ENCODE peak calls at places on chromosomes 6 and 20, in four cellular contexts. K is A549, R is HepG2, N is GM12878. P is an unnamed sample.

GRCh38 chr20:47493175-47493953 is 8.3 kb upstream of the NCOA3 start:
- DNase-seq in K (peak), R (peak), N (no peak), P (peak)

GRCh38 chr20:6157345-6157744 is 34.5 kb upstream of the FERMT1 start:
- DNase-seq in K (no peak), R (no peak), N (no peak), P (no peak)

GRCh38 chr6:2799936-2800527 is 34.8 kb downstream of the WRNIP1 start:
- DNase-seq in K (no peak), R (no peak), N (no peak), P (no peak)

GRCh38 chr6:144283781-144284473 is 1.2 kb upstream of the UTRN start:
- DNase-seq in K (peak), R (no peak), N (no peak), P (no peak)

GRCh38 chr20:44209691-44210421 is 715 bp downstream of the OSER1 start:
- DNase-seq in K (no peak), R (no peak), N (no peak), P (peak)

GRCh38 chr6:42217165-42217522 is 517 bp downstream of the MRPS10 start:
- DNase-seq in K (no peak), R (no peak), N (no peak), P (no peak)

GRCh38 chr6:95518630-95519227 is 58.6 kb upstream of the MANEA start:
- DNase-seq in K (no peak), R (no peak), N (no peak), P (no peak)

GRCh38 chr6:167847936-167848335 is 21.2 kb downstream of the AFDN start:
- DNase-seq in K (no peak), R (no peak), N (no peak), P (no peak)

GRCh38 chr20:7744411-7744810 is 195.8 kb downstream of the HAO1 start:
- DNase-seq in K (no peak), R (no peak), N (no peak), P (no peak)

GRCh38 chr6:155200012-155200411 is 63.8 kb upstream of the CLDN20 start:
- DNase-seq in K (no peak), R (no peak), N (no peak), P (no peak)

GRCh38 chr6:2688416-2689064 is 62.2 kb downstream of the MYLK4 start:
- DNase-seq in K (peak), R (peak), N (no peak), P (no peak)

GRCh38 chr20:46954490-46955038 is 59.9 kb downstream of the EYA2 start:
- DNase-seq in K (peak), R (no peak), N (no peak), P (no peak)

GRCh38 chr6:97630592-97630991 is 347.6 kb upstream of the MMS22L start:
- DNase-seq in K (no peak), R (no peak), N (no peak), P (no peak)

GRCh38 chr6:41706876-41707564 is 28.4 kb downstream of the TFEB start:
- DNase-seq in K (no peak), R (no peak), N (no peak), P (no peak)

GRCh38 chr6:143223895-143224294 is 163.2 kb downstream of the AIG1 start:
- DNase-seq in K (no peak), R (peak), N (no peak), P (no peak)

GRCh38 chr20:45041464-45042337 is 59.2 kb downstream of the KCNS1 start:
- DNase-seq in K (no peak), R (no peak), N (no peak), P (no peak)

GRCh38 chr6:36958775-36959554 is 4.4 kb downstream of the PI16 start:
- DNase-seq in K (no peak), R (no peak), N (no peak), P (no peak)

GRCh38 chr6:138945354-138945753 is 42.7 kb downstream of the REPS1 start:
- DNase-seq in K (peak), R (peak), N (no peak), P (peak)

GRCh38 chr20:59958626-59959025 is 403 bp downstream of the CDH26 start:
- DNase-seq in K (no peak), R (no peak), N (no peak), P (no peak)

GRCh38 chr20:21125072-21125848 is 622 bp upstream of the KIZ start:
- DNase-seq in K (peak), R (peak), N (no peak), P (peak)

GRCh38 chr6:118893095-118893881 is 664 bp upstream of the ASF1A start:
- DNase-seq in K (no peak), R (peak), N (no peak), P (no peak)

GRCh38 chr6:26553739-26554668 is 15.8 kb downstream of the HMGN4 start:
- DNase-seq in K (no peak), R (peak), N (no peak), P (no peak)

GRCh38 chr20:63860325-63861051 is 810 bp upstream of the ABHD16B start:
- DNase-seq in K (no peak), R (no peak), N (no peak), P (no peak)

GRCh38 chr6:168370310-168370991 is 50.9 kb upstream of the DACT2 start:
- DNase-seq in K (peak), R (peak), N (no peak), P (peak)

GRCh38 chr6:26304213-26305096 is 60.5 kb upstream of the BTN3A2 start:
- DNase-seq in K (no peak), R (no peak), N (no peak), P (no peak)

GRCh38 chr20:20699144-20699543 is 13.3 kb downstream of the RALGAPA2 start:
- DNase-seq in K (no peak), R (peak), N (no peak), P (no peak)

GRCh38 chr20:62751551-62752150 is 43.0 kb downstream of the NTSR1 start:
- DNase-seq in K (no peak), R (no peak), N (no peak), P (no peak)

GRCh38 chr20:36384022-36384619 is 78.0 kb downstream of the DLGAP4 start:
- DNase-seq in K (no peak), R (peak), N (no peak), P (no peak)

DNA sequence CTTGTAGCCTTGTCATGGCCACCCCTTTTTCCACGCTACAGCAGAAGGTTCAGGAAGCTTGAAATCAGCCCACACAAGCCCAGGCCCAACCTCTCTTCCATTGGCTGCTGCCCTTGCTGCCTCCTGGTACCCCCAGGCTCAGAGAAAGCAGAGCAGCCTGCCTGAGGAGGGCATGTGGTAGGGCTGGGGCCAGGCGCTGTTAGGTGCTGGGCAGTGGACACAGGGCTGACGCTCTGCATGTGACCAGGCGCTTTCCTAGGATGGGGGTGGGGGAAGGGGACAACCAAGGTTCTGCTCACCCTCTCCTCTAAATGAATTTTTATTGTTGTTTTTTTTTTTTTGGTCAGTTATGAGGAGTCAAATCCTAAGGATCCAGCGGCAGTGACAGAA is 36.3 kb upstream of the ID1 start:
- DNase-seq in K (no peak), R (no peak), N (no peak), P (peak)
- TF ChIP-seq PBX3 in K (no peak), R (no peak), N (no peak), P (no peak)

DNA sequence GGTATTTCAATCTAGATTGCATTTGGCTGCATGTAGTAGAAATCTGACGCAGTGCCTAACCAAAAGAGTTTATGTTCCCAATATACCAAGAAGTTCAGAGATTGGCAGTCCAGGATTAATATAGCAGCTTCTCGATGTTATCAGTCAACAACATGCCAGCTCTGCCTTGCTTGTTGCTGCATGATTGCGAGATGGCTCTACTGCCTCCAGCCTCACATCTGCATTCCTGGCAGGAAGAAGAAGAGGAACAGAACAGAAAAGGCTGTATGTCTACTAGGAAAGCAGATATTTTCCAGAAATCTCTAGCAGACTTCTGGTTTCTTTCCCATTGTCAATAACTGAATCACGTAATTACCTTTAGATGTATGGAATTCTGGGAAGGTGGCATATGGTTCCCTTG is 60.8 kb downstream of the SLC35D3 start:
- DNase-seq in K (no peak), R (no peak), N (no peak), P (peak)
- TF ChIP-seq PBX3 in K (no peak), R (no peak), N (no peak), P (no peak)

GRCh38 chr6:156658186-156658585 is 119.0 kb upstream of the ARID1B start:
- DNase-seq in K (no peak), R (no peak), N (no peak), P (no peak)
- TF ChIP-seq PBX3 in K (no peak), R (no peak), N (no peak), P (no peak)

GRCh38 chr6:160398674-160399271 is 50.6 kb downstream of the SLC22A3 start:
- DNase-seq in K (no peak), R (no peak), N (peak), P (no peak)

GRCh38 chr6:160394654-160395035 is 46.5 kb downstream of the SLC22A3 start:
- DNase-seq in K (peak), R (peak), N (no peak), P (no peak)

GRCh38 chr6:160395187-160395586 is 47.0 kb downstream of the SLC22A3 start:
- DNase-seq in K (no peak), R (no peak), N (no peak), P (no peak)

GRCh38 chr6:160391419-160392116 is 43.4 kb downstream of the SLC22A3 start:
- DNase-seq in K (peak), R (peak), N (no peak), P (no peak)

DNA sequence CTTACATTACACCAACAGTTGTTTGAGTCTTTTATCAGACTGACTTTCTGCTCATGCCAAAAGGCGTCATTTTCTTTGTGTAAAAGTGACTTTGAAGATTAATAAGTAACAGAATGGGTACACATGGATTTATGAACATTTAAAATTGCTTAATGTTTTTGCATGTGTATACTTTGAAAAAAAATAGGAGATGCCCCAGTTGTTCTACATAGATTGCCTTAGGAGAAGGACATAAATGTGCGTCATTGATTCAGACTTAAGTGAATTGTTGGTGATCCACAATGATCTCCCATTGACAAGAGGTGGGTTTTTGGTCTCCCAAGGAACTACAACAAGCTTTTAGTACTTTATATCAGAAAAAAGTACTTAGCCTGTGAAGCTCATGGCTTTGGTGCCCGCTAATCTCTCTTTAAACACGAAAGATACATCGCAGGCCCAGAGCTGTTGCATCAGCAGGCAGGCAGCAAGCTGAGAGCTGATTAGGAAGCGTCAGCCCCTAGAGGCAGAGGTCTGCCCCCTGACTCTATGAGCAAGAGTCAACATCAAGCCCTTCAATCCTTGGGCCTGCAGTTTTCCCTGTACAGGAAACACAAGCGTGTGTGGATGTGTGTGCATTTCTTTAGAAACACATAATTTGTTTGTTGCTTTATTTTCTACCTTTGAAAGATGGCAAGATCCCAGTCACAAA is 45.9 kb downstream of the SLC22A3 start:
- DNase-seq in K (peak), R (peak), N (no peak), P (no peak)
- TF ChIP-seq PBX3 in K (no peak), R (no peak), N (no peak), P (no peak)

DNA sequence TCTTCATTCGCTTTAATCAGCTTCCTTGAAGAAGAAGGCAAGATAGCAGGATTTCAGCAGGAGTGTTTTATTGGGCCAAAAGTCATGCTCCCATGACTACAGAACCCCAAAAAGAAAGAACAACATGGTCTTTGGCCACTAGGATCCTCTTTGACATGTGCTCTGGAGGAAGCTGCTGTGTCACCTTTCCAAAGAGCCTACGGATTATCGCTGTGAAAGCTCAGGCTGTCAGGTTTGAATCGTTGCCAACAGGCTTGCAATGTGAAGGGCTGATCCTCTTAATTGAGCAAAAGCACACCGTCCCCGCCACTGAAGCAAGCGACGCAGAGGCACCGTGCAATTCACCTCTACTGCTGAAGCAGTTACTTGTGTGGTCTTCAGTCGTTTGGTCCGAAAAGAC is 29.0 kb downstream of the MYLIP start:
- DNase-seq in K (no peak), R (no peak), N (no peak), P (peak)
- TF ChIP-seq PBX3 in K (no peak), R (no peak), N (no peak), P (no peak)